ENCODE peak calls at places on chromosomes 7 and 10, in seven cellular contexts. A, S, Q, Z, R, B and L are unnamed samples.

GRCh38 chr7:34220501-34220900 is 315.2 kb downstream of the BMPER start:
- DNase-seq in A (no peak), Q (no peak), Z (no peak), R (no peak), B (no peak), S (no peak), L (no peak)

GRCh38 chr7:93757421-93757820 is 133.1 kb downstream of the TFPI2 start:
- DNase-seq in S (no peak), B (no peak), Q (peak), A (no peak), Z (no peak), R (no peak), L (no peak)

GRCh38 chr7:129367700-129368388 is 66.4 kb upstream of the STRIP2 start:
- DNase-seq in R (peak), B (peak), Q (peak), Z (peak), A (peak), S (peak), L (no peak)

GRCh38 chr10:112218960-112219359 is 35.4 kb upstream of the GPAM start:
- DNase-seq in R (no peak), B (no peak), A (no peak), Z (no peak), S (no peak), Q (no peak), L (no peak)

GRCh38 chr7:137626469-137627067 is 220.2 kb downstream of the DGKI start:
- DNase-seq in Z (peak), S (peak), B (peak), R (peak), Q (peak), A (no peak), L (no peak)

GRCh38 chr10:133027480-133027879 is 60.2 kb upstream of the ADGRA1 start:
- DNase-seq in A (no peak), Z (no peak), Q (no peak), B (no peak), R (no peak), S (no peak), L (no peak)

GRCh38 chr7:157043745-157044144 is 33.3 kb upstream of the MNX1 start:
- DNase-seq in Q (peak), S (no peak), A (no peak), Z (peak), B (no peak), R (no peak), L (no peak)

GRCh38 chr10:113539789-113540188 is 13.1 kb upstream of the HABP2 start:
- DNase-seq in R (peak), A (no peak), Z (peak), Q (peak), B (no peak), S (no peak), L (no peak)

GRCh38 chr10:49689882-49690510 is 10.5 kb downstream of the C10orf53 start:
- DNase-seq in R (no peak), A (no peak), Z (no peak), Q (no peak), B (no peak), S (no peak), L (peak)

GRCh38 chr7:155584763-155585531 is 38.6 kb upstream of the CNPY1 start:
- DNase-seq in Z (peak), B (no peak), R (no peak), Q (peak), S (no peak), A (no peak), L (no peak)

GRCh38 chr7:69504733-69505132 is 93.5 kb upstream of the AUTS2 start:
- DNase-seq in A (no peak), Z (no peak), R (no peak), S (no peak), Q (no peak), B (no peak), L (no peak)

GRCh38 chr10:3435671-3436070 is 263.1 kb upstream of the PITRM1 start:
- DNase-seq in B (no peak), Z (no peak), R (no peak), A (no peak), Q (peak), S (no peak), L (no peak)

GRCh38 chr10:75978213-75978612 is 546.8 kb downstream of the LRMDA start:
- DNase-seq in Q (no peak), B (no peak), Z (no peak), R (no peak), S (no peak), A (no peak), L (no peak)

GRCh38 chr7:751826-752225 is 24.7 kb upstream of the PRKAR1B start:
- DNase-seq in R (no peak), Q (peak), A (no peak), B (no peak), Z (no peak), S (no peak), L (no peak)

GRCh38 chr10:50552771-50553535 is 70.8 kb downstream of the SGMS1 start:
- DNase-seq in A (no peak), R (no peak), Z (peak), B (no peak), S (no peak), Q (peak), L (no peak)

GRCh38 chr7:144459635-144460034 is 56.1 kb upstream of the NOBOX start:
- DNase-seq in R (no peak), Z (no peak), S (no peak), Q (no peak), B (no peak), A (no peak), L (no peak)

GRCh38 chr10:77628906-77629730 is 8.5 kb downstream of the KCNMA1 start:
- DNase-seq in Q (no peak), A (no peak), B (no peak), R (peak), S (no peak), Z (peak), L (no peak)

GRCh38 chr10:71024490-71024889 is 136.1 kb upstream of the PCBD1 start:
- DNase-seq in A (no peak), R (no peak), Q (no peak), Z (no peak), B (no peak), S (no peak), L (no peak)

GRCh38 chr7:134819401-134819800 is 40.0 kb downstream of the CALD1 start:
- DNase-seq in R (no peak), Z (no peak), S (no peak), A (no peak), B (no peak), Q (no peak), L (no peak)
- TF ChIP-seq CTCF in R (no peak), Z (no peak), S (no peak), A (no peak), B (no peak), Q (no peak), L (no peak)

GRCh38 chr7:47587976-47588375 is 6.1 kb upstream of the TNS3 start:
- DNase-seq in S (no peak), Q (no peak), R (no peak), B (no peak), Z (no peak), A (no peak), L (no peak)
- TF ChIP-seq CTCF in S (no peak), Q (no peak), R (no peak), B (no peak), Z (no peak), A (no peak), L (no peak)

DNA sequence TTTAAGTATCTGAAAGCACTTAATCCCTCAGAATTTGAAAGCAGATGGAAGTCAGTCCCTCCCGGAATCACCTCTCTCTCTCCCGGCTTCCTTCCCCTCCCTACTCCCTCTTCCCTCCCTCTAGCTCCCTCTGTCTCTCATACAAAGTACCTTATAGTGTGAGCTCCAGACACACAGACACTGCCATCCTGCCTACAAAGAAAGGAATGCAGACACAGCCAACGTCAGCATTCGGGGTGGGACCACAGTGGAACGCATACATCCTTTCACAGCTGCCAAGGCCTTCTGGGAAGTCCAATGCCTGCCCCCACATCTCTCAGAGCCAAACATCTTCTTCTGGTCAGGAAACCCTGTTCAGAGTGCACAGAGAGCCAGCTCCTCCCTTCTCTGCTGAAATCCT is 9.3 kb downstream of the NOD1 start:
- DNase-seq in A (peak), S (peak), Z (peak), Q (peak), B (peak), R (peak), L (peak)
- TF ChIP-seq CTCF in A (peak), S (peak), Z (peak), Q (peak), B (peak), R (no peak), L (peak)

GRCh38 chr10:2207246-2207922 is 470.1 kb upstream of the ADARB2 start:
- DNase-seq in Q (no peak), Z (no peak), S (no peak), B (no peak), R (no peak), A (no peak), L (no peak)
- TF ChIP-seq CTCF in Q (no peak), Z (no peak), S (no peak), B (no peak), R (no peak), A (no peak), L (no peak)

GRCh38 chr7:95527776-95528250 is 42.1 kb downstream of the ASB4 start:
- DNase-seq in Z (no peak), Q (no peak), A (no peak), R (no peak), B (no peak), S (no peak), L (no peak)
- TF ChIP-seq CTCF in Z (no peak), Q (no peak), A (no peak), R (peak), B (no peak), S (no peak), L (no peak)

GRCh38 chr10:124741281-124741921 is 2.8 kb downstream of the FAM53B start:
- DNase-seq in B (peak), Q (peak), R (peak), A (peak), Z (peak), S (peak), L (no peak)

GRCh38 chr10:124744047-124744687 is at the start of gene FAM53B:
- DNase-seq in A (peak), R (peak), Q (peak), S (peak), B (peak), Z (peak), L (peak)

GRCh38 chr10:124743188-124744046 is 761 bp downstream of the FAM53B start:
- DNase-seq in S (peak), A (peak), Z (peak), Q (no peak), B (no peak), R (peak), L (no peak)

GRCh38 chr10:124741922-124742417 is 2.2 kb downstream of the FAM53B start:
- DNase-seq in B (peak), R (no peak), Z (no peak), S (no peak), Q (no peak), A (no peak), L (no peak)

GRCh38 chr10:124742418-124743187 is 1.6 kb downstream of the FAM53B start:
- DNase-seq in R (peak), Z (peak), A (peak), B (peak), Q (peak), S (peak), L (no peak)
- TF ChIP-seq CTCF in R (peak), Z (peak), A (peak), B (no peak), Q (peak), S (no peak), L (peak)

GRCh38 chr10:118459642-118460193 is 117.6 kb upstream of the FAM204A start:
- DNase-seq in Q (peak), R (peak), B (peak), S (peak), A (no peak), Z (peak), L (no peak)

GRCh38 chr10:118458957-118459641 is 117.0 kb upstream of the FAM204A start:
- DNase-seq in S (no peak), Z (no peak), B (no peak), Q (no peak), A (no peak), R (no peak), L (no peak)

GRCh38 chr10:118455181-118455695 is 113.1 kb upstream of the FAM204A start:
- DNase-seq in A (no peak), B (no peak), S (no peak), Q (no peak), Z (no peak), R (no peak), L (peak)

GRCh38 chr10:118463740-118464139 is 121.6 kb upstream of the FAM204A start:
- DNase-seq in Q (no peak), B (no peak), S (no peak), A (no peak), Z (no peak), R (no peak), L (no peak)

GRCh38 chr10:118457824-118458428 is 115.8 kb upstream of the FAM204A start:
- DNase-seq in S (no peak), Z (no peak), B (no peak), Q (no peak), R (no peak), A (no peak), L (no peak)
- TF ChIP-seq CTCF in S (no peak), Z (no peak), B (no peak), Q (no peak), R (no peak), A (no peak), L (no peak)

GRCh38 chr7:82594665-82595064 is 151.1 kb upstream of the CACNA2D1 start:
- DNase-seq in Z (no peak), Q (no peak), R (no peak), S (no peak), B (no peak), A (no peak), L (no peak)

GRCh38 chr7:82595176-82595575 is 151.6 kb upstream of the CACNA2D1 start:
- DNase-seq in R (no peak), B (no peak), A (no peak), S (no peak), Z (no peak), Q (no peak), L (no peak)

GRCh38 chr7:82593780-82594179 is 150.2 kb upstream of the CACNA2D1 start:
- DNase-seq in Z (no peak), S (no peak), R (peak), B (no peak), Q (peak), A (no peak), L (no peak)

DNA sequence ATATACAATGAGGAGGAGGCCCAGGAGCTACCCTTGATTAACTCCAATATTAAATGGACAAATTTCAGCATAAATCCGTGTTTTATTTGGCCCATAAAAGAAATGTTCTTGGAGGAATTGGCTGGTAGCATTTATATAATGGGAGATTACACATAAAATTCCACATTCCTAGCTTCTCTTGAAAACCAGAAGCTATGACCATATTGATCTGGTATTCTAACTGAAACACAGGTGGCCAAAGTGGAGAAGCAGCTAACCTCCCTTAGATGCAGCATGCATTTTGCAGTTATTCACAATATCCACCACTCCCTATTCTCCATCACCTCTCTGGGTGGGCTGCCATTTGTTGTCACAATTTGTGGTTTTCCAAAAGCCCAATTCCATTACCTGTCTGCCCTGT is 148.8 kb upstream of the CACNA2D1 start:
- DNase-seq in S (no peak), Q (no peak), A (no peak), R (no peak), Z (no peak), B (no peak), L (no peak)
- TF ChIP-seq CTCF in S (no peak), Q (no peak), A (no peak), R (no peak), Z (no peak), B (no peak), L (no peak)